ENCODE peak calls at places on chromosome 1, in four cellular contexts. C is WTC11, V is GM12878, M is K562. U is an unnamed sample.

GRCh38 chr1:231177226-231177625 is 15.4 kb downstream of the TRIM67 start:
- DNase-seq in V (no peak), C (no peak), M (no peak), U (no peak)

GRCh38 chr1:199116488-199116887 is 477.6 kb downstream of the PTPRC start:
- DNase-seq in M (no peak), V (no peak), C (no peak), U (no peak)

GRCh38 chr1:213830371-213830770 is 157.4 kb upstream of the PROX1 start:
- DNase-seq in C (no peak), V (no peak), M (no peak), U (no peak)

GRCh38 chr1:3453891-3454810 is at the start of gene ARHGEF16:
- DNase-seq in V (no peak), C (peak), M (peak), U (peak)

GRCh38 chr1:25590096-25590824 is 26.3 kb upstream of the MAN1C1 start:
- DNase-seq in M (no peak), C (no peak), V (no peak), U (no peak)

GRCh38 chr1:154767315-154768240 is 102.5 kb downstream of the KCNN3 start:
- DNase-seq in V (no peak), C (no peak), M (no peak), U (peak)

GRCh38 chr1:87530042-87530441 is 201.4 kb downstream of the LMO4 start:
- DNase-seq in V (no peak), C (no peak), M (no peak), U (no peak)

GRCh38 chr1:61163355-61163754 is 81.0 kb downstream of the NFIA start:
- DNase-seq in M (no peak), C (no peak), V (no peak), U (no peak)

GRCh38 chr1:224170748-224171478 is 12.1 kb upstream of the DEGS1 start:
- DNase-seq in M (peak), C (peak), V (no peak), U (peak)

GRCh38 chr1:32068891-32069590 is 3.7 kb upstream of the TMEM39B start:
- DNase-seq in C (no peak), V (no peak), M (no peak), U (no peak)

GRCh38 chr1:11335417-11336070 is 62.5 kb downstream of the UBIAD1 start:
- DNase-seq in V (peak), M (no peak), C (no peak), U (no peak)

GRCh38 chr1:228350831-228351781 is 55.5 kb downstream of the TRIM11 start:
- DNase-seq in V (no peak), M (no peak), C (peak), U (no peak)

GRCh38 chr1:10431065-10431730 is 965 bp downstream of the CENPS start:
- DNase-seq in V (no peak), C (no peak), M (peak), U (no peak)

GRCh38 chr1:219340796-219341195 is 167.1 kb downstream of the LYPLAL1 start:
- DNase-seq in M (no peak), C (no peak), V (no peak), U (no peak)

GRCh38 chr1:40032240-40032891 is 8.2 kb upstream of the CAP1 start:
- DNase-seq in C (peak), V (no peak), M (peak), U (peak)

GRCh38 chr1:7387053-7387861 is 383.8 kb upstream of the VAMP3 start:
- DNase-seq in C (no peak), M (no peak), V (no peak), U (peak)

GRCh38 chr1:54904476-54905048 is 17.6 kb upstream of the DHCR24 start:
- DNase-seq in C (no peak), M (no peak), V (no peak), U (no peak)

GRCh38 chr1:240245629-240246020 is 153.9 kb downstream of the FMN2 start:
- DNase-seq in C (no peak), M (no peak), V (no peak), U (no peak)

GRCh38 chr1:246284021-246284420 is 223.1 kb downstream of the SMYD3 start:
- DNase-seq in C (no peak), V (no peak), M (no peak), U (no peak)

GRCh38 chr1:174116042-174116441 is 43.3 kb upstream of the RABGAP1L start:
- DNase-seq in M (no peak), C (no peak), V (no peak), U (no peak)

GRCh38 chr1:28118640-28119307 is 30.4 kb upstream of the EYA3 start:
- DNase-seq in M (no peak), C (no peak), V (no peak), U (no peak)

DNA sequence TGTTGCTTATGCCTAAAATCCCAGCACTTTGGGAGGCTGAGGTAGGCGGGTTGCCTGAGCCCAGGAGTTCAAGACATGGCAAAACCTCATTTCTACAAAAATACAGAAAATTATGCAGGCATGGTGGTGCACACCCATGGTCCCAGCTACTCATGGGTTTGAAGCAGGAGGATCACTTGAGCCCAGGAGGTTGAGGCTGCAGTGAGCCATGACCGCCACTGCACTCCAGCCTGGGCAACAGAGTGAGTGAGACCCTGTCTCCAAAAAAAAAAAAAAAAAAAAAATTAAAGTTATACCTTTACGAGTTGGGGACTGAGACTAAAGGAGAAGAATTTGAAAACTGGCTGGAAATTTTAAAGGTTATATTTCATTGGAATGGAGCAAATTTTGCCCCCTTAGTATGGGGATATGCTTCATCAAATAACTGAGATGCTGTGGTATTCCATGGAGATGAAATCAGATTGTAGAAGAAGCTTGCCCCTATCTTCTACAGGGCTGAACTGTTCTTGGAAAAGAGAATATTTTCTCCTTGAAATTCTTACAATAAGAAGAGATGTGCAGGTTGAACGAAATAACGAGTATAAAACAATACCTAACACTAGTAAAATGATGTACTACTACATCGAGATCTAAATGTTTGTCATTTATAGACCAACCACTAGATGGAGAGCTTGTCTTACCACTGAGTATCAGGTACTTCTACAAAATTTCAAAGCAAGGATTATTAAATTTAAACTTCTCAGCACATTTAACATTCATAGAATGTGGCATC is 34.9 kb upstream of the SCYL3 start:
- DNase-seq in M (peak), V (no peak), C (no peak), U (peak)
- TF ChIP-seq USF1 in M (no peak), V (no peak), C (no peak), U (no peak)

GRCh38 chr1:8670371-8670818 is 147.0 kb downstream of the RERE start:
- DNase-seq in M (peak), V (no peak), C (no peak), U (no peak)
- TF ChIP-seq USF1 in M (no peak), V (no peak), C (no peak), U (no peak)

DNA sequence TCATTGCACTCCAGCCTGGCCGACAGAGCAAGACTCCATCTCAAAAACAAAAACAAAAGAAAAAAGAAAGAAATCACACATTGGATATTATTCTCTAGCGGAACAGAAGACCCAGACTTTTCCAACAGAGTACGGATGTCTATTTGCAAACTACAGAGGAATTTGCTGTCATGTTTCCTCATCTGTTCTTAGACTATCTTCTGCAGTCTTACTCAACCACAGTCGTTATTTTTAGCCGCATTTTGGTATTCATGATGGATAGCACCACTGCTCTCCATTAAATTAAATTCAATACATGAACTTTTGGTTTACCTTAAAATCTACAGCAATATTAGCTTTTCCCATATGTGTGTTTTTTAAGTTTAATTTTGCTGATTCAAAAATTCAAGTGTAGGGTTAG is 14.2 kb upstream of the HEATR1 start:
- DNase-seq in C (no peak), V (no peak), M (no peak), U (no peak)
- TF ChIP-seq USF1 in C (no peak), V (no peak), M (no peak), U (no peak)

DNA sequence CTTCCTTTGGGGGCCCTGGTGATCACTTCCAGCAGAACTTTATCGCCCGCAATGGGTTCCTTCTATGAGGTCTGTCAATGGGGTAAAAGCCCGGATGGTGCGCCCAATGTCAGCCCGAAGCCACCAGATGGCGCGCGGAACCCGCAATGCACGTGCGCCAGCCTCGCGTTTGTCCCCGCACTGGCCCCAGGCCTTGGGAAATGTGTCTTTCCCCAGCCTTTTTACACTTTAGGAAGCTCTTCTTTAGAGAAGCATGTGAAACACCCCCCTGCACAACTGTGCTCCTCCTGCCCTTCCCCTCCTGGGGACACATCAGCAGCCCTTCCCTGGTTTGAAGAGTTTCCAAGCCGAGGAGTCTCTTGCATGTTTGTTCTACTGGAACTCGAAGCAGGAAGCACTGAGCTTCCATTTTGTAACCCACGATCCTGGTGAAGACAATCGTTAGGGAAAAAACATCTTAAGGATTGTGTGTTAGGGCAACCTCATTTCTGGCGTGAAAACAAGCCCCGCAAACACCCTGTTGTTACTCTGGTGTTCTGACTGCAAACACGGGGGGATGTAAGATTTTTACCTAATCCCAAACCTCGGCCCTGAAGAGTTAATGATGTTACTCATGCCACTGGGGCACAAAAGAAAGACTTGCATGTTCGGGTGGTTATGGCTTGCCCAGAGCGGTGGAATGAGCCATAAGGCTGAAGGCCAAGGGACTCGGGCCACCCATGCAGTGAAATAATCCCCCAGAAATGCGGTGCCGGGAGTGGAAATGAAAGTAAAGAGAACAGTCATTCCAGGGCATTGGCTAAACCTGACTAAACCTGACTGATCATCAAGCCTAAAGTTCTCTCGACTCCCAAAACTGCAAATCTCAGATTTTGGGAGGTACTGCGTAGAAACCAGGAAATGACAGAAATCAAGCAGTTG is 20.4 kb upstream of the TARBP1 start:
- DNase-seq in C (peak), M (peak), V (no peak), U (peak)
- TF ChIP-seq USF1 in C (no peak), M (no peak), V (no peak), U (no peak)